ENCODE peak calls at places on chromosomes 5 and 9, in five cellular contexts. R, L, O, J and D are unnamed samples. For H3K4me1, the result is how much of the 10 kb centered on the place peaks cover.

GRCh38 chr5:6740586-6741150 is 27.4 kb downstream of the TENT4A start:
- DNase-seq in R (no peak), L (no peak), O (no peak), J (no peak), D (no peak)

GRCh38 chr5:170426786-170427185 is 37.6 kb upstream of the KCNMB1 start:
- DNase-seq in R (no peak), L (no peak), O (no peak), J (no peak), D (no peak)

GRCh38 chr9:72733896-72734295 is 212.5 kb downstream of the TMC1 start:
- DNase-seq in R (no peak), L (no peak), O (no peak), J (no peak), D (peak)

GRCh38 chr9:16368425-16369087 is 501.9 kb downstream of the BNC2 start:
- DNase-seq in R (no peak), L (no peak), O (no peak), J (no peak), D (peak)

GRCh38 chr5:61330879-61331406 is 1.1 kb upstream of the ZSWIM6 start:
- DNase-seq in R (peak), L (peak), O (peak), J (peak), D (peak)

GRCh38 chr5:55732592-55732991 is 5.3 kb upstream of the DDX4 start:
- DNase-seq in R (no peak), L (no peak), O (no peak), J (no peak), D (no peak)

GRCh38 chr5:96344678-96345612 is 88.1 kb downstream of the PCSK1 start:
- DNase-seq in R (peak), L (peak), O (peak), J (peak), D (peak)

GRCh38 chr5:103207653-103208052 is 50.9 kb upstream of the MACIR start:
- DNase-seq in R (no peak), L (no peak), O (no peak), J (no peak), D (peak)

GRCh38 chr9:107587175-107587963 is 97.8 kb upstream of the KLF4 start:
- DNase-seq in R (no peak), L (no peak), O (no peak), J (no peak), D (no peak)

DNA sequence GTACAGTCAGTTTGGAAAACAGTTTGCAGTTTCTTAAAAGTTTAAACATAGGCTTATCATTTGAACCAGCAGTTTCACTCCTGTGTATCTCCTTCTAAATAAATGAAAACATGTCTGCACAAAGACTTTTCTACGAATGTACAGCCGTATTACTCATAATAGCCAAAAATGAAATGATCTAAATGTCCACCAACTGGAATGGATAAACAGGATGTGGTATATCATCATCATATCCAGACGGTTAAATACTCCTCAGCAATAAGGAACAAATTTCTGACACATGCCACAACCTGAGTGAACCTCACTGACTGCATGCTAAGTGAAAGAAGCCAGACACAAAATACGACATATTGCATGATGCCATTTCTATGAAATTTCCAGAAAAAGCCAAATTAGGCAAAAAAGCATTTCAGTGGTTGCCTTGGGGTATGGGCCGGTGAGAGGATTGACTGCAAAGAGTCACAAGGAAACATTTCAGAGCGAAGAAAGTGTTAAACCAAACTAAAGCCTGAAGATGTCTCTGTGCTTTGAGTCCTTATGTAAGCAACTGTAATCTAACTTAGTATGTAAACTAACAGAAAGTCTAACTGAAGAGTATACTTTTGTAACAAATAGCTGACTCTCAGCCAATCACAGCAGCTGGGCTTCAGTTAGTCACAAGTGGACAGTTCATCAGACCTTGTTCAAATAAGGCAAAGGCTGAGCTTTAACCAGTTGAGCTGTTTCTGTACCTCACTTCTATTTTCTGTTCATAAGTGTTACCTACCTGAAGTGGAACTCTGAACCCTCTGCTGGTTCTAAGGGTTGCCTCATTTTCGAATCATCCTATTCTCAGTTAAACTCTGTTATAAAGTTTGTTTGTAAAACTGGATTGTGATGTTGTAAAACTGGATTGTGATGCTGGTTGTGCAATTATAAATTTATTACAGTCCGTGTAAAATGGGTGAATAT is 65.2 kb downstream of the TRIO start:
- DNase-seq in R (no peak), L (peak), O (no peak), J (no peak), D (peak)
- H3K4me1 ChIP-seq in R (under half), L (half or more), O (under half), J (under half), D (half or more)

DNA sequence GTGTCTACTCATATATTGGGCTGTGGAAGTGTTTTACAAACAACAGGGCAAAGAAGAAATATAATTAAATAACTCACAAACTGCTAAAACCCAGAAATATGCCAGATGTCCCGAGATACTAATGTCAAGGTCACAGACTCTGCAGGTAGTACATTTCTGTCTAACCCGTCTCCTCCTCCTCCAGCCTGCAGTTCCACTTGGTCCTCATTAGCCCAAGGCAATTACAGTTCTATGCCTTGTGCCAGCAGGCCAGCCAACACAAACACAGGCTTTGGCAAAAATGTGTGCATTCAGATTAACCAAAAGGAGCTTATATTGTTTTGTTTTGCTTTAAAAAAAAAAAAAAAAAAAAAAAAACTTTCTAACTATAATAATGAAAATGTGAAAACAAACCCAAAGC is 148.8 kb downstream of the MYO10 start:
- DNase-seq in R (no peak), L (no peak), O (no peak), J (no peak), D (no peak)
- TF ChIP-seq EZH2phosphoT487 in R (no peak), L (no peak), O (no peak), J (no peak), D (no peak)

DNA sequence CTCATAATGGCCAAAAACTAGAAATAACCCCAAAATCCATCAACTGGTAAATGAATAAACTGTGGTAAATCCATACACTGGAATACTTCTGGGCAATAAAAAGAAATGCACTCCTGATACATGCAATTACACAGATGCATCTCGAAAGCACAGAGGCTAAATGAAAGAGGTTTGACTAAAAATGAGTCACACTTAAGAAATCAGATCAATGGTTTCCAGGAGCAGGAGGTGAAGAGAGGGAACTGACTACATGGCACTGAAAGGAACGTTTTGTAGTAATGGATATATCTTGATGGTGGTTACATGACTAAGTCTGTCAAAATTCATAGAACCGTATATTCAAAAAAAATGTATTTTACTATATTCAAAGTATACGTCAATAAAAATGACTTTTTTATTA is 42.4 kb downstream of the STRBP start:
- DNase-seq in R (no peak), L (no peak), O (no peak), J (no peak), D (peak)
- H3K4me3 ChIP-seq in R (no peak), L (peak), O (no peak), J (no peak), D (no peak)

DNA sequence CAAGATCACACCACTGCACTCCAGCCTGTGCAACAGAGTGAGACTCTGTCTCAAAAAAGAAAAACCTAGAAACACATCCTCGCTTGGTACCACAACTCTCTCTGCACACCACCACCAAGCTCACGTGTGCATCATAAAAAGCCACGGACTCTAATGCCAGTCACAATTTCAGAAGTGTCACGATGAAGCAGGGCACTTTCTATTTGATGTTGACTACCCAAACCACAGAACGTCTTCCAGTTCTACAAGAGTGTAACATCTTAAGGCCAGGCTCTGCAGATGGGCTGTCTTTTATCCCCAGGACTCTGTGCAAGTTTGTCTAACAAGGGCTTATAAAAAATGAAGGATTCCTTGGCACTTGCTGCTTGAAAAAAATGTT is 22.9 kb downstream of the GFPT2 start:
- DNase-seq in R (no peak), L (no peak), O (no peak), J (no peak), D (no peak)
- H3K4me1 ChIP-seq in R (under half), L (under half), O (under half), J (under half), D (under half)

DNA sequence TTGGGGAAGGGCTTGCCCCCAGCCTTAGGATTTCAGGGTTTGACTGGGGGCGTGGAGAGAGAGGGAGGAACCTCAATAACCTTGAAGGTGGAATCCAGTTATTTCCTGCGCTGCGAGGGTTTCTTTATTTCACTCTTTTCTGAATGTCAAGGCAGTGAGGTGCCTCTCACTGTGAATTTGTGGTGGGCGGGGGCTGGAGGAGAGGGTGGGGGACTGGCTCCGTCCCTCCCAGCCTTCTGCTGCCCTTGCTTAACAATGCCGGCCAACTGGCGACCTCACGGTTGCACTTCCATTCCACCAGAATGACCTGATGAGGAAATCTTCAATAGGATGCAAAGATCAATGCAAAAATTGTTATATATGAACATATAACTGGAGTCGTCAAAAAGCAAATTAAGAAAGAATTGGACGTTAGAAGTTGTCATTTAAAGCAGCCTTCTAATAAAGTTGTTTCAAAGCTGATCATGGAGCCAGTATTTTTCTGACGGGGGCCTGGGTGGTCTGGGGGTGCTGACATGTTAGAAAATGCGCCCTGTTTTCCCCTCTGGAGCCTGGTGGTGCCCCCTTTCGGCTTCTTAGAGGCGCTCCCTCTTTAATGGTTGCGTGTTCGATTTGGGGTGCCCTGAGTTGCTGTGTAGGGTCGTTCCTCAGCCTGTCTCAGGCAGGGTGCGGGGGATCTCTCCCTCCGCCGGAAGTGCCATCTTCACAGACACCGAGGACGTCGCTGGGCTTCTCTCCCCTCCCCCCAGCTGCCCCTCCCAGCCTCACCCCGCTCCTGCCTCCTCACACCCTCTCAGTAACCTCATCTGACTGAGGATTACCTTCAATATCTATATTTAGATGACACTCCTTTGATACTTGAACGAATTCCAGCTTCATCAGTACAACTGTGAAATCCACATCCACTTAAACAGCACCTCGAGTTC is 18.5 kb downstream of the PTGES2 start:
- DNase-seq in R (no peak), L (no peak), O (no peak), J (no peak), D (no peak)
- TF ChIP-seq EZH2phosphoT487 in R (no peak), L (no peak), O (no peak), J (no peak), D (no peak)

GRCh38 chr9:29212590-29213373 is 1639.5 kb upstream of the C9orf72 start:
- DNase-seq in R (peak), L (no peak), O (peak), J (peak), D (peak)
- H3K4me3 ChIP-seq in R (peak), L (no peak), O (peak), J (peak), D (peak)

DNA sequence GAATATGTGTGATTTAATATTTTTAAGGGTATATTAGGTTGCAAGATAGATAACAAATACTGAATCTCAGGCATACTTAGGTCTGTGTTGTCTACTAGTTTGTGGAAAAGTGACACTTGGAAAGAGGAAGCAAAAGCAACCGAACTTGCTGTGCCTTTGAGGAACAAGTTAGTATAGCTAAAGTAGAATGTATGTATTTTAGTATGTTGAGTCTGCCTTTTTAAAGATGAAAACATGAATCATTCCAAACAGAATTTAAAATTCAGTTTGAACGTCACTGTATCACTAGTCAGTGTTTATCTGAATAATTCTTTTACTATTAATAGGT is 12.9 kb downstream of the TLE4 start:
- DNase-seq in R (no peak), L (no peak), O (no peak), J (no peak), D (no peak)
- H3K4me1 ChIP-seq in R (under half), L (under half), O (under half), J (under half), D (under half)

GRCh38 chr5:1886634-1887399 is 4.1 kb upstream of the IRX4 start:
- DNase-seq in R (no peak), L (no peak), O (no peak), J (peak), D (no peak)

GRCh38 chr5:1883925-1884637 is 1.4 kb upstream of the IRX4 start:
- DNase-seq in R (peak), L (no peak), O (no peak), J (peak), D (no peak)

GRCh38 chr5:1884638-1885475 is 2.1 kb upstream of the IRX4 start:
- DNase-seq in R (peak), L (no peak), O (no peak), J (peak), D (no peak)

GRCh38 chr5:1885777-1886633 is 3.3 kb upstream of the IRX4 start:
- DNase-seq in R (peak), L (no peak), O (no peak), J (peak), D (no peak)

DNA sequence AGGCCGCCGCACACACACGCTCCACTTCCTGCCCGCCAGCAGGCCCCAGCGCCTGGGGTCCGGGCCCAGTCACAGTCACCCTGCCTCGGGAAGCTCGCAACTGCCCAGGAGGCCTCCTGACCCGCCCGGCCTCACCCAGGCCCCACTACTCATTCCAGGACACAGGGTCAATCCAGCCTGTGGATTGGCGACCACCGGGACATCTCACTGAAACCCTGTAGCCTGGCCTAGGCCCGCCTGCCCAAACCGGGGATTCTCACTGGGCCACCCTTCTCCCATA is 2.7 kb upstream of the IRX4 start:
- DNase-seq in R (peak), L (no peak), O (no peak), J (no peak), D (no peak)
- TF ChIP-seq EZH2phosphoT487 in R (no peak), L (no peak), O (no peak), J (no peak), D (no peak)

DNA sequence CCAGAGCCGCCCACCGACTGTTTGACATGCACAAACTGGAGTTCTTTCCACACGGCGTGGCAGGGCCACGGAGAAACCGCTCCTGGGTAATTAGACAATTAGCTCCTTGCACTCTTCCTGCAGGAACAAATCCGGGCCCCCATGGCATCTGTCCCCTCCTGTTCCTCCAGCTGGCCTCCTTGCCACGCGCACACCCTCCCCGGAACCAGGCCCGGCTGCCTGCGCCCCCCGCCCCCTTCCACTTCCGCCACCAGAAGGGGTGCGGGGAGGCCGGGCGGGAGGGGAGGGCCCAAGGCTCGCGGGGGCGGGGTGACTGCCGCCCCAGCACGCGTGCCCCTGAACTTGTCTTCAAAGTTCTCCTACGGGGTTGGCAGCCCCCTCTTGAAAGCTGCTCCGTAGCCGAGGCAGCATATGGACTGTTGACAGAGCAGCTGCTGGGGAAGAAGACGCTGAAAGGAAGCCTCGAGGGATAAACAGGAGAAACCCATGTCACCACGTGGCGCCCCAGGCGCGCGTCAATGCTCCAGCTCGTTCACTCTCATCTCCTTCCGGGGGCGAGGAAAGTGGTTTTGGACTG is 74.4 kb downstream of the SEC61B start:
- DNase-seq in R (peak), L (no peak), O (no peak), J (no peak), D (peak)
- H3K4me3 ChIP-seq in R (no peak), L (no peak), O (no peak), J (no peak), D (peak)

DNA sequence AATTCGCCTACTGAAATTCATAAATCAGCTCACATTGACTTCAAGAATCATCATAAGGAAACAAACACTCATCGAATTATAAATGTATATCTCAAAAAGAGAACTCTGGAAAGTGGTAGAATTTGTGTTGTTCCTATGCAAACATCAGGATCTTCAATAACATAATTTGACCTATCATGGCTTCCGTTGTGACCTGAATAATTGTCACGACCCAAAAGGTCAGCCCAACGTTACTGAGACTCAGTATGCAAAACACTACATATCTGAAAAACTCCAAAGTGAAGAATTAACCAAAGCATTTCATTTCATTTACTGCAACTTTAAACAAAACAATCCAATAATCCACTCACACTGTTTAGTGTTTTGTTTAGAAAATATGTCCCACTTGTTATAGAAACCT is 1.2 kb downstream of the RAPGEF6 start:
- DNase-seq in R (no peak), L (peak), O (peak), J (no peak), D (no peak)
- H3K4me1 ChIP-seq in R (under half), L (half or more), O (under half), J (under half), D (under half)